ENCODE peak calls at places on chromosomes 16 and 17, in seven cellular contexts. P is HCT116, B is adrenal gland, U is fibroblast of lung, D is stomach, T is aorta, M is left lung. V is an unnamed sample. For H3K36me3 and H3K9me3, the result is how much of the 10 kb centered on the place peaks cover.

GRCh38 chr17:64226132-64226531 is 36.9 kb downstream of the TEX2 start:
- DNase-seq in P (no peak), B (no peak), U (no peak), D (no peak), T (no peak), M (no peak), V (no peak)

GRCh38 chr16:68644715-68645493 is at the start of gene CDH3:
- DNase-seq in P (peak), B (no peak), U (no peak), D (peak), T (no peak), M (peak), V (no peak)

GRCh38 chr16:16972831-16973230 is 497.9 kb downstream of the XYLT1 start:
- DNase-seq in P (no peak), B (peak), U (no peak), D (no peak), T (no peak), M (no peak), V (no peak)

GRCh38 chr16:55622930-55623561 is 32.7 kb upstream of the SLC6A2 start:
- DNase-seq in P (peak), B (no peak), U (no peak), D (no peak), T (no peak), M (no peak), V (no peak)

GRCh38 chr16:76683051-76683450 is 405.9 kb downstream of the CNTNAP4 start:
- DNase-seq in P (no peak), B (no peak), U (no peak), D (no peak), T (no peak), M (no peak), V (no peak)

GRCh38 chr16:2282866-2283555 is 15.1 kb upstream of the RNPS1 start:
- DNase-seq in P (no peak), B (no peak), U (no peak), D (no peak), T (no peak), M (no peak), V (no peak)

GRCh38 chr17:73933871-73934270 is 269.6 kb upstream of the RPL38 start:
- DNase-seq in P (no peak), B (no peak), U (no peak), D (no peak), T (no peak), M (no peak), V (no peak)

GRCh38 chr16:73020409-73020884 is 27.5 kb downstream of the ZFHX3 start:
- DNase-seq in P (peak), B (peak), U (peak), D (peak), T (peak), M (no peak), V (no peak)

GRCh38 chr16:64544859-64545258 is 577.0 kb downstream of the CDH11 start:
- DNase-seq in P (no peak), B (no peak), U (no peak), D (no peak), T (no peak), M (no peak), V (no peak)

GRCh38 chr17:80291691-80292487 is 31.2 kb downstream of the RNF213 start:
- DNase-seq in P (no peak), B (no peak), U (no peak), D (no peak), T (no peak), M (no peak), V (no peak)
- H3K36me3 ChIP-seq in P (under half), B (under half), U (under half), D (half or more), T (under half), M (half or more), V (half or more)

DNA sequence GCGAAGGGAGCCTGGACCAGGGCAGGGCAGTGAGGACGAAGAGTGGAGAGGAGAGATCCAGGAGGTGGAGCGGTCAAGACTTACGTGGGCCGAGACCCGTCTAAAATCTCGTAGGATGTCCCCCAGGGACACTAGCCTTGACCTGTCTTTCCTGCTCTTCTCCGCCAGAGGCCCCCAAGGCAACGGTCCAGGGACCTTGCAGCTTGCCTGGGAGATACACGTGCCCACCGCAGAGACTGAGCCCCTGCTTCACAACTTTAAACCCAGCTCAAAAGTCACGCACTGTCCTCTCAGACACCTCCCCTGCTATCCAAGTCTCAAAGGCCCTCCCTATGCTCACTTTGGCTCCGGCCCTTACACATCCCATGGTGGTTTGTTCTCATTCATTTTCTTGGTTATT is 9.4 kb downstream of the TIGD7 start:
- DNase-seq in P (no peak), B (no peak), U (no peak), D (no peak), T (no peak), M (no peak), V (no peak)
- H3K9me3 ChIP-seq in P (under half), B (half or more), U (under half), D (half or more), T (under half), M (half or more), V (under half)

GRCh38 chr16:87582966-87583325 is 19.4 kb upstream of the JPH3 start:
- DNase-seq in P (no peak), B (no peak), U (no peak), D (no peak), T (no peak), M (no peak), V (no peak)
- H3K27ac ChIP-seq in P (no peak), B (peak), U (peak), D (peak), T (peak), M (peak), V (no peak)

DNA sequence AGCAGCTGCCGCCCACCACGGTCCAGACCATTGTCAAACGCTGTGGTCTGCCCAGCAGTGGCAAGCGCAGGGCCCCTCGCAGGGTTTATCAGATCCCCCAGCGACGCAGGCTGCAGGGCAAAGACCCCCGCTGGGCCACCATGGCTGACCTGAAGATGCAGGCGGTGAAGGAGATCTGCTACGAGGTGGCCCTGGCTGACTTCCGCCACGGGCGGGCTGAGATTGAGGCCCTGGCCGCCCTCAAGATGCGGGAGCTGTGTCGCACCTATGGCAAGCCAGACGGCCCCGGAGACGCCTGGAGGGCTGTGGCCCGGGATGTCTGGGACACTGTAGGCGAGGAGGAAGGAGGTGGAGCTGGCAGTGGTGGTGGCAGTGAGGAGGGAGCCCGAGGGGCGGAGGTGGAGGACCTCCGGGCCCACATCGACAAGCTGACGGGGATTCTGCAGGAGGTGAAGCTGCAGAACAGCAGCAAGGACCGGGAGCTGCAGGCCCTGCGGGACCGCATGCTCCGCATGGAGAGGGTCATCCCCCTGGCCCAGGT is 13.0 kb downstream of the SLC52A1 start:
- DNase-seq in P (no peak), B (no peak), U (no peak), D (no peak), T (no peak), M (no peak), V (no peak)
- H3K36me3 ChIP-seq in P (under half), B (under half), U (under half), D (half or more), T (under half), M (half or more), V (under half)

DNA sequence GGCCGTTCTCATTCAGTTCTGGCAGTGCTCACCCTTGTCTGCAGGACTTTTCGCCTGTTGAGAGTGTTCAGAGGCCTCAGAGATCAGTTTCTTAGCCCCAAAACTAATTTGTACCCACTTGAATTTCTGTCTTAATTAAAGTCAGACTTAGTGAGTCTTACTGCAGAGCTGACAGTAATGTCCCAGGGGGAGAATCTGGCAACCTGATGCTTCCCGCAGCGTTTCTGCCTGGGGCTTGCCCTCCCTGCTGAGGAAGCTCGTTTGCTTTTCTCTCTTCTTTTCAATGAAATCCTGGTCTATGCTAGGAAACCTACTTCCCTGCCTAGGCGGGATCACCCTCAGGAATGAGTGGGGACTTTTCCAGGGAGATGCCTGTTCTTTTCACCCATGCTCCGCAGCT is 25.3 kb downstream of the DBNDD1 start:
- DNase-seq in P (no peak), B (no peak), U (no peak), D (no peak), T (no peak), M (peak), V (no peak)
- H3K9me3 ChIP-seq in P (under half), B (under half), U (under half), D (under half), T (under half), M (under half), V (under half)

GRCh38 chr17:19242926-19243325 is 5.8 kb downstream of the EPN2 start:
- DNase-seq in P (no peak), B (no peak), U (no peak), D (no peak), T (no peak), M (no peak), V (no peak)

GRCh38 chr17:19243838-19244237 is 6.7 kb downstream of the EPN2 start:
- DNase-seq in P (no peak), B (no peak), U (no peak), D (no peak), T (no peak), M (no peak), V (no peak)

GRCh38 chr17:19244357-19244756 is 7.2 kb downstream of the EPN2 start:
- DNase-seq in P (no peak), B (no peak), U (no peak), D (no peak), T (no peak), M (no peak), V (no peak)

GRCh38 chr17:19244796-19245195 is 7.6 kb downstream of the EPN2 start:
- DNase-seq in P (no peak), B (no peak), U (no peak), D (no peak), T (no peak), M (no peak), V (no peak)

DNA sequence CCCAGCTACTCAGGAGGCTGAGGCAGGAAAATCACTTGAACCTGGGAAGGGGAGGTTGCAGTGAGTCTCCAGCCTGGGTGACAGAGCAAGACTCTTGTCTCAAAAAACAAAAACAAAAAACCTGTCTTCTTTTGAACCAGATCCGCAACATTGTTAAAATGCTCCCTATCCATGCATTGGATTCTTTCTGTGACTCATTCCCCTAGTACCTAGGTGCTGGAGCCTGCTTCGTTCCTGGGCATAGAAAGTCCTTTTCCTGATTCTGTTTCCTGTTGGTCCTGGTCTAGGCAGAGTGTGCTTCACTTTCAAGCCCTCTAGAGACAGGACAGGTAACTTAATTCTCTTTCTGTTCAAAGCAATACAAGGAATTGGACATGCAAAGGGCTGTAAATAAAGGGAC is 5.2 kb downstream of the EPN2 start:
- DNase-seq in P (peak), B (no peak), U (no peak), D (no peak), T (no peak), M (no peak), V (no peak)
- H3K27ac ChIP-seq in P (peak), B (no peak), U (no peak), D (peak), T (no peak), M (peak), V (no peak)

DNA sequence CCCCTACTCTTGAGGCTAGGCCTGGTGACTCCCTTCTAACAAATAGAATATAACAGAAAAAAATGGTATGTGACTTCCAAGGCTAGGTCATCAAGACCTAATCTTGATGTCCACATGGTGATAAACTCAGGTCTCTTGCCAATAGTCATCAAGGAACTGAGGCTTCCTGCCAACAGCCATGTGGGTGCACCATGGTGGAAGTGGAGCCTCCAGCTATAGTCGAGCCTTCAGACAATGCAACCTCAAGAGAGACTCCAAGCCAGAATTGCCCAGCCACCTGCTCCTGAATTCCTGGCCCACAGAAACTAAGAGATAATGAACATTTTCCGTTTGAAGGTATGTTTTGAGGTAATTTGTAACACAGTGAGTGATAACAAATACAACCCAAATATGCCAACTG is 55.9 kb upstream of the SREBF1 start:
- DNase-seq in P (no peak), B (no peak), U (no peak), D (no peak), T (no peak), M (no peak), V (no peak)
- H3K36me3 ChIP-seq in P (under half), B (under half), U (under half), D (half or more), T (under half), M (under half), V (under half)

GRCh38 chr16:75179208-75179607 is 27.8 kb downstream of the CTRB2 start:
- DNase-seq in P (no peak), B (no peak), U (no peak), D (no peak), T (no peak), M (no peak), V (no peak)
- H3K9me3 ChIP-seq in P (under half), B (under half), U (under half), D (under half), T (under half), M (under half), V (under half)

DNA sequence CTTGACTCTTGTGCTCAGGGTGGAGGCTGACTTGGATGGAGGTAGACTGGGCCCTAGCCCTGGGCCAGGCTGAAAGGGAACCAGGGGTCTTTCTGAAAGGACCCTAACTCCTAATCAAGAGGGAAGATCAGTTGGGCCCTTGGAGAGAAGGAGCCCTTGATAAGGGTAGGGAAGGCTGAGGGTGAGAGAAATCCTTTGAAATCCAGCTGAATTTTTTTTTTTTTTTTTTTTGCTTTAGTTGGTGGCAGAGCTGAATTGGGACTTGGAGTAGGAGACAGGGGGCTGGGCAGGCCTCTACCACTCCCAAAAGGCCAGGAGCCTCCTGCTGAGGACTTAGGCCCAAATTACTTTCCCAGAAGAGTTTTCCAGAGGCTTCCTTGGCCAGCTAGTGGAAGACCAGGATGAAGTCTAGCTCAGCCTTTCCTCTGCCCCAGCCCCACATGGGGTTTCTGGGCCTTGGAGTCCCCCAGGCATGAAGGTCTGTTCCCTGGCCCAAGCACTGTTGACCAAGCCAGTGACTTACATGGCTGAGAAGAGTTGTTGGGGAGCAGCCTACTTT is 641 bp upstream of the HOXB3 start:
- DNase-seq in P (no peak), B (no peak), U (peak), D (no peak), T (no peak), M (no peak), V (no peak)
- H3K27ac ChIP-seq in P (no peak), B (no peak), U (peak), D (peak), T (no peak), M (peak), V (no peak)

DNA sequence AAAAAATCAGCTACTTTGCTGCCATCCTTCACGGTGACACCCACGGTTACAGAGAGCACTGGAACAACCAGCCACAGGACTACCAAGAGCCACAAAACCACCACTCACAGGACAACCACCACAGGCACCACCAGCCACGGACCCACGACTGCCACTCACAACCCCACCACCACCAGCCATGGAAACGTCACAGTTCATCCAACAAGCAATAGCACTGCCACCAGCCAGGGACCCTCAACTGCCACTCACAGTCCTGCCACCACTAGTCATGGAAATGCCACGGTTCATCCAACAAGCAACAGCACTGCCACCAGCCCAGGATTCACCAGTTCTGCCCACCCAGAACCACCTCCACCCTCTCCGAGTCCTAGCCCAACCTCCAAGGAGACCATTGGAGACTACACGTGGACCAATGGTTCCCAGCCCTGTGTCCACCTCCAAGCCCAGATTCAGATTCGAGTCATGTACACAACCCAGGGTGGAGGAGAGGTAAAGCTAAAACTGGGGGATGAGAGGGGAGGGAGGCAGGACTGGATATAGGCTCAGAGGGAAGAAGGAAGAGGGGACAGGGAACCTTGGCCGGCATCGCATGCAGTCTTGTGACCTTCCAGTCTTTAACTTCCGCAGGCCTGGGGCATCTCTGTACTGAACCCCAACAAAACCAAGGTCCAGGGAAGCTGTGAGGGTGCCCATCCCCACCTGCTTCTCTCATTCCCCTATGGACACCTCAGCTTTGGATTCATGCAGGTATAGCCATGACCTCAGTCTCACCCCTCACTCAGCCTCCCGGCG is 597 bp downstream of the CD68 start:
- DNase-seq in P (no peak), B (no peak), U (no peak), D (no peak), T (peak), M (no peak), V (no peak)
- H3K36me3 ChIP-seq in P (under half), B (under half), U (under half), D (under half), T (under half), M (half or more), V (under half)

V was measured in CD8-positive, alpha-beta memory T cell.